ENCODE peak calls at places on chromosome 2, in eight cellular contexts. F is C1 segment of cervical spinal cord, W is mucosa of gallbladder, Z is upper lobe of right lung, Q is amniotic stem cell, R is brain microvascular endothelial cell, K is LHCN-M2, J is nephron progenitor cell. S is an unnamed sample.

GRCh38 chr2:168907940-168908662 is 7.0 kb downstream of the G6PC2 start:
- DNase-seq in Z (no peak), W (no peak), F (no peak), K (no peak), R (no peak), Q (no peak), J (no peak), S (no peak)

GRCh38 chr2:225008935-225009334 is 33.3 kb downstream of the DOCK10 start:
- DNase-seq in R (no peak), J (peak), W (no peak), Q (no peak), F (no peak), Z (no peak), K (peak), S (no peak)

GRCh38 chr2:240139011-240139441 is 1.4 kb downstream of the OTOS start:
- DNase-seq in J (no peak), R (no peak), Q (no peak), Z (peak), F (no peak), K (no peak), W (no peak), S (peak)

GRCh38 chr2:153871231-153872221 is at the start of gene GALNT13:
- DNase-seq in Q (no peak), J (peak), W (peak), F (peak), K (peak), Z (peak), R (no peak), S (no peak)

GRCh38 chr2:128755693-128756371 is 437.2 kb upstream of the HS6ST1 start:
- DNase-seq in J (no peak), K (no peak), Q (no peak), Z (no peak), R (no peak), F (no peak), W (no peak), S (no peak)

GRCh38 chr2:29459445-29460179 is 344.4 kb downstream of the CLIP4 start:
- DNase-seq in Q (peak), Z (no peak), R (peak), K (peak), J (no peak), F (no peak), W (no peak), S (no peak)

GRCh38 chr2:99597616-99598015 is 107.8 kb upstream of the REV1 start:
- DNase-seq in K (no peak), Q (no peak), W (no peak), F (no peak), Z (no peak), J (no peak), R (no peak), S (peak)

GRCh38 chr2:176997074-176997791 is 215.4 kb upstream of the HNRNPA3 start:
- DNase-seq in R (peak), F (no peak), Q (peak), K (peak), W (peak), Z (no peak), J (no peak), S (no peak)

GRCh38 chr2:96906719-96907404 is 37.0 kb upstream of the SEMA4C start:
- DNase-seq in Z (no peak), W (peak), Q (no peak), J (peak), K (peak), R (no peak), F (no peak), S (no peak)

GRCh38 chr2:27191107-27191829 is 20.6 kb upstream of the ATRAID start:
- DNase-seq in J (peak), W (peak), Q (no peak), F (no peak), K (peak), Z (no peak), R (peak), S (no peak)

GRCh38 chr2:166091439-166091838 is 36.4 kb downstream of the SCN1A start:
- DNase-seq in Q (no peak), R (no peak), K (no peak), W (no peak), F (no peak), Z (no peak), J (no peak), S (no peak)

GRCh38 chr2:27854224-27854623 is 36.0 kb downstream of the RBKS start:
- DNase-seq in J (no peak), F (no peak), R (no peak), K (no peak), W (peak), Z (no peak), Q (no peak), S (no peak)

GRCh38 chr2:128315122-128315828 is 3.4 kb downstream of the HS6ST1 start:
- DNase-seq in Z (no peak), K (no peak), R (no peak), J (no peak), Q (no peak), W (peak), F (no peak), S (peak)

GRCh38 chr2:3223080-3223923 is 154.3 kb downstream of the EIPR1 start:
- DNase-seq in F (no peak), W (no peak), Z (no peak), J (no peak), K (no peak), Q (no peak), R (peak), S (no peak)

GRCh38 chr2:137467246-137467862 is 496.9 kb upstream of the HNMT start:
- DNase-seq in F (no peak), Z (no peak), W (peak), R (peak), J (peak), Q (no peak), K (peak), S (no peak)

GRCh38 chr2:84077504-84077903 is 381.6 kb downstream of the SUCLG1 start:
- DNase-seq in F (peak), Z (no peak), R (no peak), W (peak), Q (no peak), J (peak), K (peak), S (no peak)